ENCODE peak calls at places on chromosomes 7 and 10, in seven cellular contexts. One of them, this sample, is unnamed.

GRCh38 chr7:70726294-70726693 is 405.6 kb upstream of the GALNT17 start:
- DNase-seq in brain microvascular endothelial cell: no peak
- DNase-seq in heart right ventricle: no peak
- DNase-seq in GM12865: no peak
- DNase-seq in PC-9: no peak
- DNase-seq in fibroblast of mammary gland: no peak
- DNase-seq in mucosa of descending colon: no peak
- DNase-seq in this sample: no peak

GRCh38 chr7:110918949-110919548 is 171.9 kb upstream of the LRRN3 start:
- DNase-seq in brain microvascular endothelial cell: no peak
- DNase-seq in heart right ventricle: no peak
- DNase-seq in GM12865: peak; percentile 31
- DNase-seq in PC-9: no peak
- DNase-seq in fibroblast of mammary gland: no peak
- DNase-seq in mucosa of descending colon: no peak
- DNase-seq in this sample: no peak

GRCh38 chr7:44183386-44183785 is 5.9 kb downstream of the GCK start:
- DNase-seq in brain microvascular endothelial cell: no peak
- DNase-seq in heart right ventricle: no peak
- DNase-seq in GM12865: no peak
- DNase-seq in PC-9: no peak
- DNase-seq in fibroblast of mammary gland: no peak
- DNase-seq in mucosa of descending colon: no peak
- DNase-seq in this sample: no peak

GRCh38 chr7:155918720-155919399 is 106.6 kb upstream of the SHH start:
- DNase-seq in brain microvascular endothelial cell: peak; percentile 99
- DNase-seq in heart right ventricle: peak; percentile 27
- DNase-seq in GM12865: no peak
- DNase-seq in PC-9: peak; percentile 86
- DNase-seq in fibroblast of mammary gland: peak; percentile 73
- DNase-seq in mucosa of descending colon: peak; percentile 86
- DNase-seq in this sample: peak; percentile 96

GRCh38 chr10:132496360-132497082 is 41.1 kb upstream of the INPP5A start:
- DNase-seq in brain microvascular endothelial cell: no peak
- DNase-seq in heart right ventricle: no peak
- DNase-seq in GM12865: no peak
- DNase-seq in PC-9: no peak
- DNase-seq in fibroblast of mammary gland: no peak
- DNase-seq in mucosa of descending colon: no peak
- DNase-seq in this sample: no peak

GRCh38 chr10:6144609-6145413 is 56.0 kb downstream of the RBM17 start:
- DNase-seq in brain microvascular endothelial cell: peak; percentile 76
- DNase-seq in heart right ventricle: peak; percentile 92
- DNase-seq in GM12865: peak; percentile 92
- DNase-seq in PC-9: peak; percentile 82
- DNase-seq in fibroblast of mammary gland: peak; percentile 73
- DNase-seq in mucosa of descending colon: peak; percentile 92
- DNase-seq in this sample: peak; percentile 80

GRCh38 chr7:38375453-38375852 is 102.0 kb upstream of the TARP start:
- DNase-seq in brain microvascular endothelial cell: no peak
- DNase-seq in heart right ventricle: no peak
- DNase-seq in GM12865: no peak
- DNase-seq in PC-9: no peak
- DNase-seq in fibroblast of mammary gland: no peak
- DNase-seq in mucosa of descending colon: no peak
- DNase-seq in this sample: no peak

GRCh38 chr7:40796723-40797122 is 661.9 kb downstream of the SUGCT start:
- DNase-seq in brain microvascular endothelial cell: no peak
- DNase-seq in heart right ventricle: no peak
- DNase-seq in GM12865: no peak
- DNase-seq in PC-9: no peak
- DNase-seq in fibroblast of mammary gland: no peak
- DNase-seq in mucosa of descending colon: no peak
- DNase-seq in this sample: no peak

GRCh38 chr10:87961314-87961713 is 97.9 kb downstream of the PTEN start:
- DNase-seq in brain microvascular endothelial cell: peak; percentile 21
- DNase-seq in heart right ventricle: no peak
- DNase-seq in GM12865: no peak
- DNase-seq in PC-9: no peak
- DNase-seq in fibroblast of mammary gland: peak; percentile 89
- DNase-seq in mucosa of descending colon: no peak
- DNase-seq in this sample: peak; percentile 34

GRCh38 chr10:79178070-79178576 is 109.4 kb downstream of the ZMIZ1 start:
- DNase-seq in brain microvascular endothelial cell: no peak
- DNase-seq in heart right ventricle: no peak
- DNase-seq in GM12865: no peak
- DNase-seq in PC-9: no peak
- DNase-seq in fibroblast of mammary gland: no peak
- DNase-seq in mucosa of descending colon: no peak
- DNase-seq in this sample: no peak

GRCh38 chr10:132677905-132678298 is 108.0 kb downstream of the NKX6-2 start:
- DNase-seq in brain microvascular endothelial cell: no peak
- DNase-seq in heart right ventricle: no peak
- DNase-seq in GM12865: no peak
- DNase-seq in PC-9: no peak
- DNase-seq in fibroblast of mammary gland: no peak
- DNase-seq in mucosa of descending colon: no peak
- DNase-seq in this sample: no peak

GRCh38 chr10:46223064-46223480 is 63.7 kb upstream of the ANTXRL start:
- DNase-seq in brain microvascular endothelial cell: no peak
- DNase-seq in heart right ventricle: no peak
- DNase-seq in GM12865: peak; percentile 23
- DNase-seq in PC-9: no peak
- DNase-seq in fibroblast of mammary gland: no peak
- DNase-seq in mucosa of descending colon: no peak
- DNase-seq in this sample: no peak

GRCh38 chr7:13508586-13508985 is 480.9 kb downstream of the ETV1 start:
- DNase-seq in brain microvascular endothelial cell: no peak
- DNase-seq in heart right ventricle: no peak
- DNase-seq in GM12865: no peak
- DNase-seq in PC-9: no peak
- DNase-seq in fibroblast of mammary gland: peak; percentile 9
- DNase-seq in mucosa of descending colon: no peak
- DNase-seq in this sample: peak; percentile 53

GRCh38 chr10:113552014-113552413 is 839 bp upstream of the HABP2 start:
- DNase-seq in brain microvascular endothelial cell: no peak
- DNase-seq in heart right ventricle: no peak
- DNase-seq in GM12865: no peak
- DNase-seq in PC-9: no peak
- DNase-seq in fibroblast of mammary gland: no peak
- DNase-seq in mucosa of descending colon: no peak
- DNase-seq in this sample: no peak

GRCh38 chr7:126511046-126511445 is 741.7 kb downstream of the GRM8 start:
- DNase-seq in brain microvascular endothelial cell: no peak
- DNase-seq in heart right ventricle: no peak
- DNase-seq in GM12865: no peak
- DNase-seq in PC-9: no peak
- DNase-seq in fibroblast of mammary gland: no peak
- DNase-seq in mucosa of descending colon: no peak
- DNase-seq in this sample: no peak

GRCh38 chr10:36602374-36602773 is 523.0 kb upstream of the ANKRD30A start:
- DNase-seq in brain microvascular endothelial cell: no peak
- DNase-seq in heart right ventricle: no peak
- DNase-seq in GM12865: no peak
- DNase-seq in PC-9: no peak
- DNase-seq in fibroblast of mammary gland: peak; percentile 81
- DNase-seq in mucosa of descending colon: no peak
- DNase-seq in this sample: peak; percentile 81

GRCh38 chr10:117320050-117320665 is 55.1 kb downstream of the PDZD8 start:
- DNase-seq in brain microvascular endothelial cell: no peak
- DNase-seq in heart right ventricle: no peak
- DNase-seq in GM12865: peak; percentile 29
- DNase-seq in PC-9: no peak
- DNase-seq in fibroblast of mammary gland: peak; percentile 41
- DNase-seq in mucosa of descending colon: peak; percentile 19
- DNase-seq in this sample: peak; percentile 54

GRCh38 chr7:95871078-95871848 is 98.9 kb downstream of the DYNC1I1 start:
- DNase-seq in brain microvascular endothelial cell: peak; percentile 59
- DNase-seq in heart right ventricle: no peak
- DNase-seq in GM12865: peak; percentile 60
- DNase-seq in PC-9: peak; percentile 9
- DNase-seq in fibroblast of mammary gland: peak; percentile 60
- DNase-seq in mucosa of descending colon: peak; percentile 38
- DNase-seq in this sample: peak; percentile 78

GRCh38 chr10:70052462-70053211 is at the start of gene MACROH2A2:
- DNase-seq in brain microvascular endothelial cell: peak; percentile 66
- DNase-seq in heart right ventricle: peak; percentile 54
- DNase-seq in GM12865: no peak
- DNase-seq in PC-9: no peak
- DNase-seq in fibroblast of mammary gland: peak; percentile 57
- DNase-seq in mucosa of descending colon: peak; percentile 65
- DNase-seq in this sample: peak; percentile 72

GRCh38 chr10:68095176-68095575 is 14.1 kb upstream of the MYPN start:
- DNase-seq in brain microvascular endothelial cell: peak; percentile 49
- DNase-seq in heart right ventricle: no peak
- DNase-seq in GM12865: no peak
- DNase-seq in PC-9: peak; percentile 49
- DNase-seq in fibroblast of mammary gland: peak; percentile 80
- DNase-seq in mucosa of descending colon: no peak
- DNase-seq in this sample: peak; percentile 55

DNA sequence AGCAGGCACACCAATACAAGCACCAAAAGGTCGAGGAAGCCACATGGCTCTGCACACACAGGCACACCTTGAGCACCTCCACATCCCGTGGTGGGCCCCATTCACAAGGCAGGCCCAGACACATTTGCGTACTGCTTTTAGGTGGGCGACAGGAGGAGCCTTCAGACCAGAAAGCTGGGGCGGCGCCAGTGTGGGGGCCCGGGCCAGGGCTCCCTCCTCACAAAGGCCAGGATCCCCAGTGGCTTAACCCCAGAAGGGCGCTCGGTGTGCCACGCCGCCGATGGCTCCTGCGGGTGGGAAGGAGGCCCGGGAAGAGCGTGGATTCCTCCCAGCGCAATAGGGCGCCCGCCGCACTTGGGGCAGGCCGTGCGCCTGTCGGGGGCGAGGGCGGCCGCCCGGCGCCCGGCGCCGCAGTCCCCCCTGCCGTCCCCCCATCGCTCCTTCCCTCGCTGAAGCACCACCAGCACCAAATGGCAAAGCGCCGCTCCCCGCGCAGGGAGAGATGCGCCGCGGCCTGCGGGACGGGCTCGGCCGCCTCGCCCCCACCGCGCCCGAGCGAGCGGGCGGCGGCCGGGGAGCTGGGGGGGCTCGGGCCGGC is 2.9 kb upstream of the SMARCD3 start:
- DNase-seq in brain microvascular endothelial cell: peak; percentile 33
- DNase-seq in heart right ventricle: peak; percentile 63
- DNase-seq in GM12865: no peak
- DNase-seq in PC-9: peak; percentile 40
- DNase-seq in fibroblast of mammary gland: peak; percentile 56
- DNase-seq in mucosa of descending colon: peak; percentile 57
- DNase-seq in this sample: peak; percentile 72
- H3K4me3 ChIP-seq in brain microvascular endothelial cell: peak overlapping the region; percentile 63
- H3K4me3 ChIP-seq in heart right ventricle: peak overlapping the region; percentile 86
- H3K4me3 ChIP-seq in GM12865: no peak overlapping the region
- H3K4me3 ChIP-seq in PC-9: peak overlapping the region; percentile 43
- H3K4me3 ChIP-seq in fibroblast of mammary gland: peak overlapping the region; percentile 31
- H3K4me3 ChIP-seq in mucosa of descending colon: no peak overlapping the region
- H3K4me3 ChIP-seq in this sample: peak overlapping the region; percentile 74

GRCh38 chr10:73873843-73874215 is 526 bp downstream of the CAMK2G start:
- DNase-seq in brain microvascular endothelial cell: no peak
- DNase-seq in heart right ventricle: no peak
- DNase-seq in GM12865: peak; percentile 9
- DNase-seq in PC-9: no peak
- DNase-seq in fibroblast of mammary gland: no peak
- DNase-seq in mucosa of descending colon: no peak
- DNase-seq in this sample: no peak

GRCh38 chr10:73874267-73875138 is at the start of gene CAMK2G:
- DNase-seq in brain microvascular endothelial cell: peak; percentile 68
- DNase-seq in heart right ventricle: peak; percentile 87
- DNase-seq in GM12865: peak; percentile 91
- DNase-seq in PC-9: peak; percentile 86
- DNase-seq in fibroblast of mammary gland: peak; percentile 79
- DNase-seq in mucosa of descending colon: peak; percentile 82
- DNase-seq in this sample: peak; percentile 83

GRCh38 chr10:73871295-73871914 is 3.0 kb downstream of the CAMK2G start:
- DNase-seq in brain microvascular endothelial cell: no peak
- DNase-seq in heart right ventricle: no peak
- DNase-seq in GM12865: no peak
- DNase-seq in PC-9: no peak
- DNase-seq in fibroblast of mammary gland: no peak
- DNase-seq in mucosa of descending colon: no peak
- DNase-seq in this sample: no peak

GRCh38 chr10:73873163-73873842 is 1.1 kb downstream of the CAMK2G start:
- DNase-seq in brain microvascular endothelial cell: no peak
- DNase-seq in heart right ventricle: no peak
- DNase-seq in GM12865: no peak
- DNase-seq in PC-9: no peak
- DNase-seq in fibroblast of mammary gland: no peak
- DNase-seq in mucosa of descending colon: no peak
- DNase-seq in this sample: no peak

GRCh38 chr10:73871915-73872710 is 2.2 kb downstream of the CAMK2G start:
- DNase-seq in brain microvascular endothelial cell: peak; percentile 27
- DNase-seq in heart right ventricle: no peak
- DNase-seq in GM12865: no peak
- DNase-seq in PC-9: peak; percentile 94
- DNase-seq in fibroblast of mammary gland: peak; percentile 39
- DNase-seq in mucosa of descending colon: peak; percentile 83
- DNase-seq in this sample: peak; percentile 42
- TF ChIP-seq CTCF in brain microvascular endothelial cell: peak; percentile 63
- TF ChIP-seq CTCF in heart right ventricle: no peak
- TF ChIP-seq CTCF in GM12865: no peak
- TF ChIP-seq CTCF in PC-9: peak; percentile 58
- TF ChIP-seq CTCF in fibroblast of mammary gland: peak; percentile 28
- TF ChIP-seq CTCF in mucosa of descending colon: no peak
- TF ChIP-seq CTCF in this sample: peak; percentile 47

GRCh38 chr10:15169555-15170407 is 1.3 kb upstream of the NMT2 start:
- DNase-seq in brain microvascular endothelial cell: no peak
- DNase-seq in heart right ventricle: no peak
- DNase-seq in GM12865: peak; percentile 41
- DNase-seq in PC-9: no peak
- DNase-seq in fibroblast of mammary gland: no peak
- DNase-seq in mucosa of descending colon: peak; percentile 40
- DNase-seq in this sample: peak; percentile 24

GRCh38 chr10:15166325-15166724 is 2.2 kb downstream of the NMT2 start:
- DNase-seq in brain microvascular endothelial cell: no peak
- DNase-seq in heart right ventricle: no peak
- DNase-seq in GM12865: no peak
- DNase-seq in PC-9: no peak
- DNase-seq in fibroblast of mammary gland: no peak
- DNase-seq in mucosa of descending colon: no peak
- DNase-seq in this sample: no peak

GRCh38 chr10:15168296-15168780 is at the start of gene NMT2:
- DNase-seq in brain microvascular endothelial cell: no peak
- DNase-seq in heart right ventricle: peak; percentile 89
- DNase-seq in GM12865: no peak
- DNase-seq in PC-9: peak; percentile 85
- DNase-seq in fibroblast of mammary gland: no peak
- DNase-seq in mucosa of descending colon: peak; percentile 88
- DNase-seq in this sample: no peak

GRCh38 chr10:15167411-15168295 is 840 bp downstream of the NMT2 start:
- DNase-seq in brain microvascular endothelial cell: peak; percentile 25
- DNase-seq in heart right ventricle: peak; percentile 52
- DNase-seq in GM12865: peak; percentile 70
- DNase-seq in PC-9: peak; percentile 39
- DNase-seq in fibroblast of mammary gland: peak; percentile 67
- DNase-seq in mucosa of descending colon: peak; percentile 60
- DNase-seq in this sample: peak; percentile 62

GRCh38 chr10:15168781-15169554 is 475 bp upstream of the NMT2 start:
- DNase-seq in brain microvascular endothelial cell: peak; percentile 93
- DNase-seq in heart right ventricle: peak; percentile 98
- DNase-seq in GM12865: peak; percentile 98
- DNase-seq in PC-9: peak; percentile 89
- DNase-seq in fibroblast of mammary gland: peak; percentile 92
- DNase-seq in mucosa of descending colon: peak; percentile 98
- DNase-seq in this sample: peak; percentile 98
- H3K4me3 ChIP-seq in brain microvascular endothelial cell: peak overlapping the region; percentile 5
- H3K4me3 ChIP-seq in heart right ventricle: peak overlapping the region; percentile 37
- H3K4me3 ChIP-seq in GM12865: peak overlapping the region; percentile 46
- H3K4me3 ChIP-seq in PC-9: peak overlapping the region; percentile 41
- H3K4me3 ChIP-seq in fibroblast of mammary gland: no peak overlapping the region
- H3K4me3 ChIP-seq in mucosa of descending colon: no peak overlapping the region
- H3K4me3 ChIP-seq in this sample: peak overlapping the region; percentile 21

GRCh38 chr10:114821293-114821914 is at the start of gene FHIP2A:
- DNase-seq in brain microvascular endothelial cell: peak; percentile 58
- DNase-seq in heart right ventricle: peak; percentile 86
- DNase-seq in GM12865: peak; percentile 85
- DNase-seq in PC-9: peak; percentile 75
- DNase-seq in fibroblast of mammary gland: peak; percentile 63
- DNase-seq in mucosa of descending colon: peak; percentile 89
- DNase-seq in this sample: peak; percentile 75
- TF ChIP-seq CTCF in brain microvascular endothelial cell: peak; percentile 41
- TF ChIP-seq CTCF in heart right ventricle: peak; percentile 85
- TF ChIP-seq CTCF in GM12865: peak; percentile 67
- TF ChIP-seq CTCF in PC-9: peak; percentile 24
- TF ChIP-seq CTCF in fibroblast of mammary gland: no peak
- TF ChIP-seq CTCF in mucosa of descending colon: peak; percentile 81
- TF ChIP-seq CTCF in this sample: peak; percentile 36

This sample was measured in choroid plexus epithelial cell.